ENCODE peak calls at places on chromosomes 11 and 22, in five cellular contexts. G, P, W, V and S are unnamed samples.

GRCh38 chr11:94424662-94425061 is 23.4 kb upstream of the GPR83 start:
- DNase-seq in G (peak), P (no peak), W (peak), V (no peak), S (no peak)

GRCh38 chr11:109275931-109276330 is 146.1 kb upstream of the C11orf87 start:
- DNase-seq in G (no peak), P (no peak), W (no peak), V (no peak), S (no peak)

GRCh38 chr11:129861702-129862107 is 33.7 kb downstream of the NFRKB start:
- DNase-seq in G (peak), P (peak), W (peak), V (no peak), S (no peak)

GRCh38 chr22:46352691-46353386 is 17.3 kb downstream of the TRMU start:
- DNase-seq in G (peak), P (peak), W (no peak), V (no peak), S (peak)

GRCh38 chr11:34564406-34564805 is 50.8 kb upstream of the ELF5 start:
- DNase-seq in G (no peak), P (peak), W (peak), V (no peak), S (no peak)

GRCh38 chr11:339963-340362 is 19.3 kb upstream of the IFITM3 start:
- DNase-seq in G (no peak), P (no peak), W (no peak), V (no peak), S (no peak)

GRCh38 chr11:34567733-34568132 is 53.2 kb upstream of the EHF start:
- DNase-seq in G (no peak), P (no peak), W (no peak), V (no peak), S (no peak)

GRCh38 chr22:43553451-43554258 is 141.8 kb downstream of the MPPED1 start:
- DNase-seq in G (no peak), P (no peak), W (no peak), V (no peak), S (no peak)

GRCh38 chr11:2399488-2400068 is 972 bp upstream of the TSSC4 start:
- DNase-seq in G (no peak), P (no peak), W (peak), V (peak), S (peak)

GRCh38 chr11:89321401-89321800 is 143.7 kb downstream of the TYR start:
- DNase-seq in G (no peak), P (no peak), W (no peak), V (no peak), S (no peak)

GRCh38 chr11:45163956-45164575 is 17.6 kb downstream of the PRDM11 start:
- DNase-seq in G (peak), P (no peak), W (peak), V (no peak), S (peak)

GRCh38 chr11:8682219-8683114 is at the start of the genes RPL27A and TRIM66:
- DNase-seq in G (peak), P (peak), W (peak), V (peak), S (peak)

GRCh38 chr11:71450507-71450906 is 2.3 kb upstream of the DHCR7 start:
- DNase-seq in G (no peak), P (no peak), W (no peak), V (no peak), S (no peak)

GRCh38 chr22:42419328-42419881 is 12.8 kb downstream of the NFAM1 start:
- DNase-seq in G (no peak), P (no peak), W (no peak), V (no peak), S (no peak)

GRCh38 chr11:73295259-73295995 is 12.6 kb upstream of the ARHGEF17 start:
- DNase-seq in G (peak), P (peak), W (peak), V (peak), S (no peak)

GRCh38 chr11:64865286-64866172 is 12.9 kb downstream of the EHD1 start:
- DNase-seq in G (peak), P (no peak), W (peak), V (peak), S (no peak)